ENCODE peak calls at places on chromosomes 12 and 14, in eight cellular contexts. S is GM12878; E is activated B cell treated with CpG ODN at 0.5 μM for 24 hours; Z is A549; A is body of pancreas; Y is activated CD8-positive, alpha-beta T cell treated with anti-CD3 and anti-CD28 coated beads, Interleukin-2, amount 10 ng/mL, durations not matched to agents 7 days and 5 days; O is stimulated activated naive CD8-positive, alpha-beta T cell treated with anti-CD3 and anti-CD28 coated beads, Interleukin-15, Interleukin-2, amounts not matched to agents 100 U/mL and 50 U/mL, for 24 hours; M is WTC11. V is an unnamed sample.

GRCh38 chr14:99481745-99482099 is 513 bp downstream of the CCNK start:
- ATAC-seq in Z (no peak), M (no peak), A (no peak), O (no peak), S (peak), Y (no peak), E (no peak), V (peak)

GRCh38 chr12:12466157-12466556 is 96.5 kb downstream of the DUSP16 start:
- ATAC-seq in A (no peak), E (no peak), Y (peak), Z (no peak), O (peak), M (no peak), S (no peak), V (no peak)

GRCh38 chr12:109264095-109264942 is 44.8 kb downstream of the FOXN4 start:
- ATAC-seq in O (no peak), Z (peak), A (peak), Y (peak), E (no peak), S (peak), M (peak), V (no peak)

GRCh38 chr12:51973560-51973959 is 22.1 kb downstream of the ACVR1B start:
- ATAC-seq in S (no peak), A (no peak), M (no peak), O (no peak), Y (no peak), E (no peak), Z (no peak), V (no peak)

GRCh38 chr12:100128509-100128908 is 14.2 kb downstream of the BLTP3B start:
- ATAC-seq in S (peak), O (no peak), M (peak), E (no peak), Z (peak), Y (no peak), A (peak), V (peak)

GRCh38 chr12:27179399-27180214 is 64.5 kb upstream of the STK38L start:
- ATAC-seq in M (no peak), S (peak), E (peak), Z (peak), O (peak), A (peak), Y (peak), V (peak)

GRCh38 chr14:93234798-93235197 is 27.7 kb downstream of the UBR7 start:
- ATAC-seq in M (no peak), Z (peak), A (peak), E (no peak), O (no peak), Y (no peak), S (no peak), V (peak)

GRCh38 chr12:53965251-53966069 is 7.5 kb upstream of the HOXC11 start:
- ATAC-seq in M (peak), E (no peak), O (no peak), Y (no peak), Z (no peak), A (no peak), S (no peak), V (no peak)

GRCh38 chr14:49940805-49941421 is 48.0 kb downstream of the ARF6 start:
- ATAC-seq in O (no peak), Z (no peak), Y (peak), A (no peak), S (no peak), M (no peak), E (peak), V (peak)

GRCh38 chr12:12008232-12008850 is 62.4 kb upstream of the BCL2L14 start:
- ATAC-seq in Y (no peak), S (peak), M (no peak), E (no peak), A (no peak), Z (no peak), O (no peak), V (no peak)

GRCh38 chr14:106513302-106513701 is 986.9 kb downstream of the TMEM121 start:
- ATAC-seq in Y (no peak), M (no peak), O (no peak), E (no peak), A (no peak), S (peak), Z (no peak), V (no peak)

GRCh38 chr12:5567021-5567744 is 135.3 kb downstream of the NTF3 start:
- ATAC-seq in A (no peak), O (no peak), Z (no peak), E (no peak), M (no peak), S (no peak), Y (no peak), V (no peak)

GRCh38 chr12:75457191-75457590 is 23.4 kb upstream of the GLIPR1 start:
- ATAC-seq in O (no peak), Y (peak), S (no peak), E (no peak), A (no peak), M (no peak), Z (no peak), V (no peak)

GRCh38 chr12:10354502-10354901 is 35.3 kb downstream of the KLRK1 start:
- ATAC-seq in M (peak), S (no peak), O (no peak), Z (no peak), E (no peak), Y (no peak), A (no peak), V (no peak)

GRCh38 chr12:105100998-105101397 is 6.5 kb upstream of the WASHC4 start:
- ATAC-seq in S (no peak), Y (no peak), M (no peak), A (no peak), E (no peak), Z (peak), O (no peak), V (no peak)

GRCh38 chr14:65501328-65501727 is 88.8 kb downstream of the FUT8 start:
- ATAC-seq in O (peak), A (no peak), E (peak), Z (no peak), M (no peak), Y (no peak), S (peak), V (no peak)

GRCh38 chr12:23950011-23950774 is 723 bp upstream of the SOX5 start:
- ATAC-seq in S (peak), M (peak), E (no peak), O (no peak), Y (no peak), A (peak), Z (peak), V (no peak)

GRCh38 chr12:126663304-126664094 is 1598.3 kb downstream of the AACS start:
- ATAC-seq in Y (no peak), E (no peak), M (peak), A (no peak), O (no peak), Z (no peak), S (no peak), V (peak)

GRCh38 chr14:51676549-51676948 is 24.8 kb downstream of the FRMD6 start:
- ATAC-seq in M (no peak), S (peak), A (no peak), Z (no peak), Y (no peak), E (no peak), O (peak), V (no peak)

GRCh38 chr14:65071544-65071943 is 30.8 kb downstream of the MAX start:
- ATAC-seq in E (no peak), Z (no peak), O (no peak), A (no peak), Y (no peak), S (no peak), M (no peak), V (no peak)

GRCh38 chr12:106284294-106285105 is 18.0 kb upstream of the TCP11L2 start:
- ATAC-seq in Y (no peak), A (no peak), E (no peak), O (no peak), S (no peak), Z (no peak), M (no peak), V (no peak)

GRCh38 chr14:99158150-99158549 is 113.8 kb downstream of the BCL11B start:
- ATAC-seq in O (no peak), Y (no peak), A (peak), E (no peak), M (no peak), S (no peak), Z (no peak), V (peak)

GRCh38 chr14:20631821-20632389 is 9.6 kb downstream of the OR6S1 start:
- ATAC-seq in S (peak), Y (no peak), O (peak), Z (peak), E (no peak), A (peak), M (peak), V (peak)